ENCODE peak calls at places on chromosomes 16 and 17, in eight cellular contexts. W is CD4-positive, alpha-beta T cell; J is fibroblast of mammary gland; X is breast epithelium; U is transverse colon; Q is B cell; P is stomach; D is Peyer's patch. O is an unnamed sample.

GRCh38 chr16:67865318-67865717 is 7.5 kb upstream of the EDC4 start:
- DNase-seq in W (no peak), J (peak), X (no peak), U (peak), Q (no peak), P (peak), D (no peak), O (no peak)

GRCh38 chr16:11682655-11683096 is 14.4 kb downstream of the SNN start:
- DNase-seq in W (no peak), J (peak), X (no peak), U (no peak), Q (no peak), P (no peak), D (no peak), O (no peak)

GRCh38 chr17:40596261-40596919 is 31.1 kb upstream of the CCR7 start:
- DNase-seq in W (no peak), J (peak), X (no peak), U (no peak), Q (peak), P (no peak), D (no peak), O (no peak)

GRCh38 chr16:2925951-2926659 is 14.4 kb downstream of the FLYWCH1 start:
- DNase-seq in W (no peak), J (no peak), X (no peak), U (no peak), Q (no peak), P (no peak), D (no peak), O (no peak)

GRCh38 chr17:70610161-70610560 is 440.8 kb downstream of the KCNJ2 start:
- DNase-seq in W (no peak), J (no peak), X (no peak), U (no peak), Q (no peak), P (no peak), D (no peak), O (no peak)

GRCh38 chr16:81204794-81205680 is 33.5 kb upstream of the BCO1 start:
- DNase-seq in W (peak), J (peak), X (no peak), U (peak), Q (no peak), P (peak), D (no peak), O (no peak)

GRCh38 chr17:30249460-30249859 is 14.0 kb upstream of the SLC6A4 start:
- DNase-seq in W (no peak), J (no peak), X (no peak), U (no peak), Q (no peak), P (no peak), D (no peak), O (no peak)

GRCh38 chr17:73924083-73924482 is 279.4 kb upstream of the RPL38 start:
- DNase-seq in W (no peak), J (no peak), X (no peak), U (no peak), Q (no peak), P (no peak), D (no peak), O (no peak)

GRCh38 chr17:9313346-9313745 is 262.3 kb downstream of the STX8 start:
- DNase-seq in W (no peak), J (no peak), X (no peak), U (no peak), Q (no peak), P (no peak), D (no peak), O (no peak)

GRCh38 chr16:55302635-55303034 is 21.4 kb upstream of the IRX6 start:
- DNase-seq in W (no peak), J (no peak), X (no peak), U (no peak), Q (no peak), P (no peak), D (no peak), O (no peak)

GRCh38 chr17:47643116-47643515 is 6.6 kb upstream of the KPNB1 start:
- DNase-seq in W (no peak), J (peak), X (no peak), U (no peak), Q (no peak), P (no peak), D (no peak), O (no peak)

GRCh38 chr16:67431077-67431804 is at the start of gene HSD11B2:
- DNase-seq in W (no peak), J (no peak), X (no peak), U (no peak), Q (no peak), P (peak), D (peak), O (no peak)

GRCh38 chr17:74759243-74759801 is 10.9 kb downstream of the NHERF1 start:
- DNase-seq in W (peak), J (no peak), X (no peak), U (peak), Q (peak), P (no peak), D (peak), O (no peak)

GRCh38 chr17:81980752-81981239 is 3.4 kb downstream of the ASPSCR1 start:
- DNase-seq in W (no peak), J (no peak), X (no peak), U (no peak), Q (no peak), P (no peak), D (no peak), O (no peak)

DNA sequence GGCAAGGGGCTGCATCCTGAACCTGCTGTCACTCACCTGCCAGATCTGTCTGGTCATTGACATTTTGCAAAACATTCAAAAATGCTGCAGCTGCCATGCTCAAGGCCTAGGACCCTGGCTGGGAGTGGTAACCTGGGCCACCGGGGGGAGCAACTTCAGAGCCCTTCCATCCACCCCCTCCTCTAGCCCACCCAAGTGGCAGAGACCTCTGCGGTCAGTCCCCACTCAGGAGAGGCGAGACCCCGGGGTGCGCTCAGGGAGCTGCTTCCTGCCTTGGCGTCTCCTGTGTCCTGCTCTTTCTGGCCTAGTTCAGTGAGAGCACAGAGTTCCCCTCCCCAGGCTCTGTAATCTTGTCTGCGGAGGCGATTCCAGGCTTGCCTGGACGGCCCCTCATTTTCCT is 108.8 kb downstream of the CCDC182 start:
- DNase-seq in W (no peak), J (no peak), X (no peak), U (no peak), Q (no peak), P (no peak), D (no peak), O (no peak)
- TF ChIP-seq CTCF in W (no peak), J (no peak), X (no peak), U (no peak), Q (no peak), P (no peak), D (no peak), O (no peak)

DNA sequence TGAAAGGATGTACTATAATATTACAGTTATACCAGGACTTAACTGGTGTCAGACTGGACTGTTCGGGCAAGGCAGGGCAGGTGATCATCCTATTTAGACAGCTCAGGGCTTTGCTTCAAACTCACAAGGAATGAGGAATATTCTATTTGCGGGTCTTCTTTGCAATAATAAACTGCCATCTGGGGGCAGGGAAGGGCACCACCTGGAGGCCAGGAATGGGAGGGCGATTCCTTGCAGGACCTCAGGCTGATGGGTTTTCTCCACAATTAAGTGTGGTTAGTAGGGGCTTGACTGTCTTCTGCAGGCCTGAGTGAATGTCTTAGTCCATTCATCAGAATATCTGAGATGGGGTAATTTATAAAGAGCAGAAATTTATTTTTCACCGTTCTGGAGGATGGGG is 424.1 kb downstream of the CA10 start:
- DNase-seq in W (no peak), J (no peak), X (no peak), U (no peak), Q (no peak), P (no peak), D (no peak), O (no peak)
- TF ChIP-seq CTCF in W (peak), J (peak), X (no peak), U (no peak), Q (no peak), P (peak), D (no peak), O (no peak)

GRCh38 chr17:43907425-43907981 is at the start of gene MPP2:
- DNase-seq in W (peak), J (peak), X (no peak), U (peak), Q (peak), P (peak), D (peak), O (no peak)

GRCh38 chr17:43906951-43907424 is 348 bp downstream of the MPP2 start:
- DNase-seq in W (no peak), J (no peak), X (no peak), U (no peak), Q (no peak), P (no peak), D (no peak), O (no peak)

GRCh38 chr17:43905985-43906852 is 1.1 kb downstream of the MPP2 start:
- DNase-seq in W (peak), J (peak), X (peak), U (peak), Q (no peak), P (peak), D (peak), O (no peak)

GRCh38 chr17:43908111-43908721 is 880 bp upstream of the MPP2 start:
- DNase-seq in W (peak), J (peak), X (no peak), U (peak), Q (no peak), P (peak), D (peak), O (no peak)

GRCh38 chr17:43905400-43905984 is 1.8 kb downstream of the MPP2 start:
- DNase-seq in W (no peak), J (no peak), X (no peak), U (no peak), Q (no peak), P (no peak), D (no peak), O (no peak)
- TF ChIP-seq CTCF in W (no peak), J (no peak), X (no peak), U (no peak), Q (no peak), P (no peak), D (no peak), O (no peak)

GRCh38 chr17:4818276-4818675 is 11.3 kb downstream of the PLD2 start:
- DNase-seq in W (no peak), J (no peak), X (no peak), U (no peak), Q (no peak), P (no peak), D (no peak), O (no peak)

GRCh38 chr17:4811471-4811870 is 4.5 kb downstream of the PLD2 start:
- DNase-seq in W (no peak), J (no peak), X (no peak), U (no peak), Q (no peak), P (no peak), D (no peak), O (no peak)

GRCh38 chr17:4816826-4817225 is 9.9 kb downstream of the PLD2 start:
- DNase-seq in W (no peak), J (no peak), X (no peak), U (no peak), Q (no peak), P (no peak), D (no peak), O (no peak)

GRCh38 chr17:4812690-4813089 is 5.7 kb downstream of the PLD2 start:
- DNase-seq in W (no peak), J (no peak), X (no peak), U (no peak), Q (no peak), P (no peak), D (no peak), O (no peak)

GRCh38 chr17:4815043-4815675 is 8.2 kb downstream of the PLD2 start:
- DNase-seq in W (no peak), J (no peak), X (no peak), U (no peak), Q (no peak), P (no peak), D (no peak), O (no peak)
- TF ChIP-seq CTCF in W (no peak), J (no peak), X (no peak), U (peak), Q (no peak), P (no peak), D (no peak), O (no peak)

DNA sequence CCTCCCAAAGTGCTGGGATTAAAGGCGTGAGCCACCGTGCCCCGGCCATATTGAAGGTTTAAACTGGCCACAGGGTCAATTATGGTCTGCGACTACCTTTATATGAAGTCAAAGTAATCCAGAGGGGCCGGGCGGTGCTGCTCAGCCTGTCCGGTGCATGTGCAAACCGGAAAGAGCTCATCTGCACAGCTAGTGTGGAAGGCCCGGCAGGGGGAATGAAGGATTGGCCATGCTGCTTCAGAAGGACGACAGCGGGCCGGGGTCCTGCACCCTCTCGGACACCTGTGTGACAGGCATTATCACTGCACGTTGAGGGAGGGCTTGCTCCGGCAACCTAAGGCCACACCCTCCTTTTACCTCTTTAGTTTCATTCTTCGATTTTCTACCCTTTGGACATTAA is 23.6 kb downstream of the TMEM204 start:
- DNase-seq in W (no peak), J (no peak), X (no peak), U (no peak), Q (no peak), P (no peak), D (no peak), O (no peak)
- TF ChIP-seq CTCF in W (no peak), J (no peak), X (no peak), U (no peak), Q (no peak), P (no peak), D (no peak), O (no peak)

GRCh38 chr16:303760-304505 is 21.0 kb downstream of the PDIA2 start:
- DNase-seq in W (no peak), J (peak), X (no peak), U (no peak), Q (no peak), P (no peak), D (no peak), O (no peak)
- TF ChIP-seq CTCF in W (no peak), J (no peak), X (no peak), U (peak), Q (no peak), P (no peak), D (no peak), O (peak)

GRCh38 chr16:48864055-48864454 is 254.1 kb upstream of the N4BP1 start:
- DNase-seq in W (no peak), J (no peak), X (no peak), U (no peak), Q (no peak), P (no peak), D (no peak), O (no peak)
- TF ChIP-seq CTCF in W (no peak), J (no peak), X (no peak), U (no peak), Q (no peak), P (no peak), D (no peak), O (no peak)

GRCh38 chr17:11908711-11909146 is 88.5 kb downstream of the ZNF18 start:
- DNase-seq in W (no peak), J (no peak), X (no peak), U (no peak), Q (no peak), P (no peak), D (no peak), O (no peak)

DNA sequence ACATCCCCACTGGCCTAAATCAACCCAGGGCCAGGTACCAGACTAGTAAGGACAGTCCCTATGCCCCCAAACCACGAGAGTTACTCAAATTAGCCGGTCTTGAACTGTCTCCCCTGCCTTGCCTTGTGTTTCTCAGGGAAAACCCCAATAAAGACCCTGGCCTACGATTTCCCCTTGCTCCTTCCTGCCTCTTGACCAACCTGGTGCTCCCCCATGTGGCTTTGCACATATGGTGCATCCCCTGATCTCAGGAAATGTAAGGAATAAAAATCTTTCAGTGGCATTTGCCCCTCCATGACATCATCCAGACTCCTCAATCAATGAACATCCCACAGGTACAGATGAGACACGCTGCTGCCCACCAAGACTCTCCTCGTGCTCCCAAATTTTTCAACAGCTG is 87.9 kb downstream of the ZNF18 start:
- DNase-seq in W (no peak), J (no peak), X (no peak), U (no peak), Q (no peak), P (no peak), D (no peak), O (no peak)
- TF ChIP-seq CTCF in W (no peak), J (no peak), X (no peak), U (no peak), Q (no peak), P (no peak), D (no peak), O (no peak)

DNA sequence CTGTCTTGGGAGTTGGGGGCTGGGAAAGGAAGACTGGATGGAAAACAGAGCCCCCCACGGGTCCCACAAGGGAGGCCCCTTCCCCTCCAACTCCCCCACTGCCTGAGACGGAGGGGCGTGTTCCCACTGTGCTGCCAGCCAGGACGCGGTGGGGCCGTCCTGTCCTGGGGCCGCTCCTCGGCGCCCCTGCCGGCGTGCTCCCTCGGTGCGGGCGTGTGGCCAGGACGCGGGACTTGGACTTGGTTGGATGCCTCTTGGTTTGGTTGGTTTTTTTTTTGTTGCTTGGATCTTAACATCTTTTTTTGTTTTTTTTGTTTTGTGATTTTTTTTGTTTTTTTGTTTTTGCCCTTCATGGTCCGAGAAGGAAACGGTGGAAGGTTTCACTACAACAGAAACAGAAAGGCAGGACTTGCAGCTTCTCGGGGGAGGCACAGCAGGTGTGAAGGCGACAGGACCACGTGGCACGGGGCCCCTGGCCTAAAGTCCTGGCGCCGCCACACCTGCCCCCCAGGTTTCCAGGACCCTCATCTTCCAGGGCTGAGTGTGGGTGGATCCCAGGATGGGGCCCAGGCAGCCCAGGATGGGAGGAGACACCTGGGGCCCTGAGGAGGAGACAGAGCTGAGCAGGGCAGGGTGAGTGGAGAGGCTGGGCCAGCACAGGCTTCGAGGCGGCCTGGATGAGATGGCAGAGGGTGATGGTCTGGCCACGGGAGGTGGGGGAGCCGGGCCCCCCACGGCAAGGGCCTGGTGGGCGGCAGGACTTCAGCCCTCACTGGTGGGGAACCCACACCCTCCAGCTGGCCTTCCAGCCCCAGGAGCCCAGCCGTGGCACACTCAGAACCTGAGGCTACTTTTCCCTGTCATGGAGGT is 16.1 kb downstream of the ENGASE start:
- DNase-seq in W (no peak), J (peak), X (no peak), U (no peak), Q (no peak), P (no peak), D (no peak), O (no peak)
- TF ChIP-seq CTCF in W (no peak), J (no peak), X (no peak), U (peak), Q (no peak), P (peak), D (no peak), O (peak)

DNA sequence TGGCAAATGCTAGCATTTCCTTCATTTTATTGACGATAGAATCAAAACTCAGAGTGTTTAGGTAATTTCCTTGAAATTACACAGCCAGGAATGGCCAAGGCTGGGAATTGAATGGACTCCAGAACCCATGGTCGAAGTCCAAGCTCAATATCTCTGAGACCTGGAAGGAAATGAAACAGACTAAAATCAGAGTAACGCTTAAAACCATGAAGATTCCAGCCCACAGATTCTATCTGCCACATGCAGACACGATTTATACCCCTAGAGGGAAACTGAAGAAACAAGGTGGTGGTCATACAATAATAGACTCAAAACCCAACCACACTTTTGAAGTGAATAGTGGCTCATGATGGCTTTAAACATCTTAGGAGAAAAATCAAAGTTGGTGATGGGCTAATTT is 95.6 kb downstream of the PRKCA start:
- DNase-seq in W (no peak), J (no peak), X (no peak), U (no peak), Q (no peak), P (no peak), D (no peak), O (no peak)
- TF ChIP-seq CTCF in W (no peak), J (no peak), X (no peak), U (no peak), Q (no peak), P (no peak), D (no peak), O (no peak)

O was measured in CD14-positive monocyte.